ENCODE peak calls at places on chromosome 16, in eight cellular contexts. U, P, K, G, N, I, B and V are unnamed samples.

GRCh38 chr16:425082-425718 is at the start of gene RAB11FIP3:
- DNase-seq in K (peak; percentile 84), N (peak; percentile 77), G (peak; percentile 83), B (peak; percentile 90), U (peak; percentile 81), I (peak; percentile 92), P (peak; percentile 91), V (peak; percentile 96)

GRCh38 chr16:53041196-53041977 is 11.3 kb downstream of the CHD9NB start:
- DNase-seq in G (no peak), K (peak; percentile 55), U (peak; percentile 47), B (no peak), I (peak; percentile 68), P (peak; percentile 40), N (peak; percentile 5), V (no peak)

GRCh38 chr16:10880609-10881452 is 3.8 kb downstream of the CIITA start:
- DNase-seq in N (no peak), P (no peak), U (no peak), G (no peak), B (no peak), I (no peak), K (no peak), V (peak; percentile 34)

GRCh38 chr16:3101018-3101840 is 2.1 kb upstream of the ZSCAN10 start:
- DNase-seq in N (no peak), K (no peak), P (peak; percentile 79), U (no peak), G (peak; percentile 25), I (peak; percentile 83), B (peak; percentile 48), V (no peak)

GRCh38 chr16:15545544-15545943 is 97.4 kb downstream of the MARF1 start:
- DNase-seq in N (no peak), I (no peak), P (no peak), U (no peak), K (no peak), G (no peak), B (no peak), V (no peak)

GRCh38 chr16:57505169-57505568 is 18.9 kb upstream of the DOK4 start:
- DNase-seq in B (no peak), N (no peak), G (no peak), U (no peak), I (no peak), K (no peak), P (no peak), V (peak; percentile 23)

GRCh38 chr16:53061701-53062159 is 6.9 kb downstream of the CHD9 start:
- DNase-seq in I (no peak), P (no peak), U (peak; percentile 48), N (no peak), G (peak; percentile 86), B (no peak), K (no peak), V (peak; percentile 82)

GRCh38 chr16:65540913-65541312 is 419.1 kb upstream of the CDH11 start:
- DNase-seq in K (no peak), N (no peak), P (no peak), U (no peak), B (no peak), G (no peak), I (no peak), V (no peak)

GRCh38 chr16:74607967-74608356 is 1.0 kb upstream of the GLG1 start:
- DNase-seq in B (no peak), K (no peak), I (peak; percentile 72), G (no peak), N (peak; percentile 40), U (peak; percentile 24), P (peak; percentile 63), V (no peak)

GRCh38 chr16:73011926-73012325 is 36.0 kb downstream of the ZFHX3 start:
- DNase-seq in I (peak; percentile 78), B (no peak), U (no peak), P (no peak), G (no peak), N (no peak), K (no peak), V (no peak)

GRCh38 chr16:73014768-73015167 is 33.2 kb downstream of the ZFHX3 start:
- DNase-seq in B (no peak), G (no peak), K (no peak), U (no peak), P (no peak), N (no peak), I (peak; percentile 11), V (no peak)

GRCh38 chr16:73013974-73014373 is 34.0 kb downstream of the ZFHX3 start:
- DNase-seq in B (no peak), N (no peak), U (no peak), K (no peak), I (peak; percentile 8), P (no peak), G (no peak), V (peak; percentile 3)

GRCh38 chr16:73010150-73010676 is 37.7 kb downstream of the ZFHX3 start:
- DNase-seq in G (no peak), I (peak; percentile 37), K (no peak), U (peak; percentile 45), P (peak; percentile 53), B (no peak), N (no peak), V (peak; percentile 36)

GRCh38 chr16:73012341-73012740 is 35.6 kb downstream of the ZFHX3 start:
- DNase-seq in U (no peak), I (no peak), B (no peak), G (no peak), N (no peak), K (no peak), P (no peak), V (no peak)
- H3K4me1 ChIP-seq in U (peaks cover 4% of the 10 kb centered on the region), I (no peaks in the 10 kb centered on the region), B (no peaks in the 10 kb centered on the region), G (peaks cover 6% of the 10 kb centered on the region), N (peaks cover 10% of the 10 kb centered on the region), K (no peaks in the 10 kb centered on the region), P (peaks cover 8% of the 10 kb centered on the region), V (no peaks in the 10 kb centered on the region)

DNA sequence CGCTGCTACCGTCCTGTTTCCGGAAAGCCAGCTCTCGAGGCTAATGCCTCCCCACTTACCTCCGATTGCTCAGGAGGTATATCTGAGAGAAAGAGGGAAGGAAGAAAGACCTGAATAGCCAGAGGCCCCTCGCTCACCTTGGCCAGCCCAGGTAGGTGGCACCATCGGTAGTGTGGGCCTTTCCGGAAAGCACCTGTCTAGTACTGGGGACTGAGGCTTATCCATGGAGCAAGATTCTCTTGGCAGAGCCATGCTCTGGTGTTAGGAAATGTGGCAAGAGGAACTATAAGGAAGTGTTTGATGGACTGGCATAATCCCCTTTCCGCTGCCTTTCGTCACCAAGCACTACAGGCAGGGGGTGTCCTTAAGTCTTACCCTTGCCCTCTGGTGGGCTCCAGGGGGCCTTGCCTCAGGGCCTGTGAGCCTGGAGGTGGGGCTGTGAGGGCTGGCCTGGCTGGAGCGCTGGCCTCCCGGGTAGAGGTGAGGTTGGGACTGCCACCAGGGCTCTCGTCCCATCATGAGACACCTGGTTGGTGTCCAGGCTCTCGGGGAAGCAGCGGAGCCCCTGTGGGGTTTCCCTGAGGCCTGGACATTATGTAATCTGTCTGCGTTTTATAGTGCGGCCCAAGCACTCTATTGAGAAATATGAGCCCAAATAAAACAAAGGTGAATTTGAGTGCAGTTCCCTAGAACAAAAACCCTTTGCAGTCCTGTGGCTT is 2.9 kb downstream of the CMIP start:
- DNase-seq in P (peak; percentile 34), I (peak; percentile 76), K (no peak), B (no peak), G (no peak), U (no peak), N (no peak), V (no peak)
- H3K4me1 ChIP-seq in P (peaks cover 35% of the 10 kb centered on the region), I (peaks cover 30% of the 10 kb centered on the region), K (peaks cover 16% of the 10 kb centered on the region), B (peaks cover 68% of the 10 kb centered on the region), G (peaks cover 10% of the 10 kb centered on the region), U (no peaks in the 10 kb centered on the region), N (peaks cover 7% of the 10 kb centered on the region), V (peaks cover 23% of the 10 kb centered on the region)

GRCh38 chr16:89357460-89357859 is 132.9 kb downstream of the ANKRD11 start:
- DNase-seq in G (no peak), I (peak; percentile 70), N (no peak), K (peak; percentile 17), P (peak; percentile 64), U (no peak), B (no peak), V (peak; percentile 64)
- H3K4me1 ChIP-seq in G (peaks cover 62% of the 10 kb centered on the region), I (peaks cover 39% of the 10 kb centered on the region), N (peaks cover 29% of the 10 kb centered on the region), K (peaks cover 21% of the 10 kb centered on the region), P (peaks cover 40% of the 10 kb centered on the region), U (no peaks in the 10 kb centered on the region), B (peaks cover 85% of the 10 kb centered on the region), V (peaks cover 4% of the 10 kb centered on the region)

GRCh38 chr16:86065711-86066110 is 166.7 kb downstream of the IRF8 start:
- DNase-seq in N (no peak), I (no peak), B (no peak), G (no peak), P (no peak), U (no peak), K (no peak), V (no peak)
- H3K4me1 ChIP-seq in N (no peaks in the 10 kb centered on the region), I (no peaks in the 10 kb centered on the region), B (no peaks in the 10 kb centered on the region), G (no peaks in the 10 kb centered on the region), P (no peaks in the 10 kb centered on the region), U (no peaks in the 10 kb centered on the region), K (peaks cover 1% of the 10 kb centered on the region), V (no peaks in the 10 kb centered on the region)

DNA sequence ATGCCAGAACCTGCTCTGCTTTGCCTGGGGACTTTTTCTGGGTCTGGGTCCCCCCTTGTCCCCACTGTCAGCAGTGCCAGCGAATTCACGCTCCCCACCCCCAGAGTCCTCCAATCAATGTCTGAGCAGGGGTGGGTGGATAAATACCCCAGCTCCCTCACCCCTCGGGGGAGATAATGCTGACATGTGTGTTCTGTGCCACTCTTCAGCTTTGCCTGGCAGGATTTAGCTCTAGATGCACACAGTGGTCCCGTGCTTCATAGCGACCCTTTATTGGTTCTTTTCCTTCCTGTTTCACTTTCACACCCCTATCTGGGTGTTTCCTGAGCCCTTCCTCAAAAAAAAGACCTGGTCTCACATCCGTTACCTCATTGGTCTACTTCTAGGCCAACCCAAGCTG is 277.0 kb downstream of the NPIPA8 start:
- DNase-seq in G (no peak), U (no peak), I (no peak), P (no peak), B (no peak), K (no peak), N (no peak), V (no peak)
- H3K4me1 ChIP-seq in G (no peaks in the 10 kb centered on the region), U (no peaks in the 10 kb centered on the region), I (no peaks in the 10 kb centered on the region), P (no peaks in the 10 kb centered on the region), B (no peaks in the 10 kb centered on the region), K (no peaks in the 10 kb centered on the region), N (no peaks in the 10 kb centered on the region), V (no peaks in the 10 kb centered on the region)

DNA sequence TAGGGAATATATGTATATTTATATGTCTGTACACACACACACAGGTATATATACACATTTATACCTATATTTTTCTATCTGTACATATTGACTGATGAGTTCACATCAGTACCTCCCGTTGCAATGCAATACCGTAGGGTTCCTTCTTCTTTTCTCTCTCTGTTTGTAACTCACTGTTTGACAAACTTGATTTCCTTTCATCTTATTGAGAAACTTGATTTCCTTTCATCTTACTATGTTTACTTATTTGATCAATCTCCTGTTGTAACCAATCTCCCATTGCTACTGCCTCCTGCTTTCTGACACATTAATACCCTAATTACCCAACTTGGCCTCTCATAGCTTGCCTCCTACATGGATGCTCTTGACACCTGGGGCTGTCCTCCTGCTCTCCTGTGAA is 49.8 kb downstream of the NFAT5 start:
- DNase-seq in G (no peak), I (no peak), U (no peak), N (no peak), B (no peak), P (no peak), K (no peak), V (no peak)
- H3K4me1 ChIP-seq in G (no peaks in the 10 kb centered on the region), I (no peaks in the 10 kb centered on the region), U (no peaks in the 10 kb centered on the region), N (peaks cover 12% of the 10 kb centered on the region), B (peaks cover 8% of the 10 kb centered on the region), P (peaks cover 4% of the 10 kb centered on the region), K (peaks cover 4% of the 10 kb centered on the region), V (peaks cover 19% of the 10 kb centered on the region)

GRCh38 chr16:48369765-48370164 is 15.4 kb downstream of the SIAH1 start:
- DNase-seq in U (no peak), P (no peak), B (no peak), G (no peak), I (no peak), K (no peak), N (no peak), V (no peak)
- H3K4me1 ChIP-seq in U (no peaks in the 10 kb centered on the region), P (peaks cover 41% of the 10 kb centered on the region), B (peaks cover 22% of the 10 kb centered on the region), G (peaks cover 10% of the 10 kb centered on the region), I (peaks cover 8% of the 10 kb centered on the region), K (peaks cover 13% of the 10 kb centered on the region), N (peaks cover 25% of the 10 kb centered on the region), V (peaks cover 31% of the 10 kb centered on the region)